ENCODE peak calls at places on chromosomes 13 and 19, in four cellular contexts. A is stomach, E is body of pancreas, T is HCT116. F is an unnamed sample.

GRCh38 chr19:2495130-2495641 is 19.3 kb downstream of the GADD45B start:
- DNase-seq in T (no peak), E (peak; percentile 94), A (peak; percentile 96), F (no peak)

GRCh38 chr19:28242317-28242927 is 970.5 kb downstream of the UQCRFS1 start:
- DNase-seq in T (no peak), A (no peak), E (peak; percentile 22), F (peak; percentile 51)

GRCh38 chr13:107025991-107026390 is 458.1 kb upstream of the ARGLU1 start:
- DNase-seq in E (peak; percentile 74), A (no peak), T (no peak), F (no peak)

GRCh38 chr19:16078759-16079707 is 2.7 kb downstream of the TPM4 start:
- DNase-seq in A (peak; percentile 70), T (peak; percentile 67), E (peak; percentile 58), F (peak; percentile 94)

GRCh38 chr13:98466634-98467236 is 110.2 kb downstream of the STK24 start:
- DNase-seq in T (no peak), E (no peak), A (no peak), F (peak; percentile 62)

GRCh38 chr13:80227645-80228044 is 113.3 kb downstream of the SPRY2 start:
- DNase-seq in A (no peak), E (no peak), T (no peak), F (no peak)

GRCh38 chr19:1026189-1027019 is at the start of gene CNN2:
- DNase-seq in E (peak; percentile 86), T (no peak), A (peak; percentile 88), F (peak; percentile 76)

GRCh38 chr13:62483774-62484173 is 1068.1 kb upstream of the PCDH20 start:
- DNase-seq in A (no peak), T (no peak), E (no peak), F (no peak)

GRCh38 chr19:44587863-44588752 is 25.3 kb upstream of the IGSF23 start:
- DNase-seq in A (no peak), T (peak; percentile 78), E (no peak), F (peak; percentile 71)

GRCh38 chr19:11538232-11539036 is at the start of gene CNN1:
- DNase-seq in T (no peak), E (peak; percentile 42), A (peak; percentile 29), F (peak; percentile 65)

GRCh38 chr19:54893406-54893805 is 12.5 kb upstream of the NCR1 start:
- DNase-seq in T (no peak), E (no peak), A (no peak), F (no peak)

GRCh38 chr13:87089391-87089790 is 581.8 kb upstream of the SLITRK5 start:
- DNase-seq in E (no peak), A (no peak), T (no peak), F (no peak)

GRCh38 chr19:5696196-5697021 is 6.3 kb downstream of the RPL36 start:
- DNase-seq in E (no peak), T (no peak), A (no peak), F (no peak)
- TF ChIP-seq POLR2A in E (no peak), T (no peak), A (no peak), F (no peak)

DNA sequence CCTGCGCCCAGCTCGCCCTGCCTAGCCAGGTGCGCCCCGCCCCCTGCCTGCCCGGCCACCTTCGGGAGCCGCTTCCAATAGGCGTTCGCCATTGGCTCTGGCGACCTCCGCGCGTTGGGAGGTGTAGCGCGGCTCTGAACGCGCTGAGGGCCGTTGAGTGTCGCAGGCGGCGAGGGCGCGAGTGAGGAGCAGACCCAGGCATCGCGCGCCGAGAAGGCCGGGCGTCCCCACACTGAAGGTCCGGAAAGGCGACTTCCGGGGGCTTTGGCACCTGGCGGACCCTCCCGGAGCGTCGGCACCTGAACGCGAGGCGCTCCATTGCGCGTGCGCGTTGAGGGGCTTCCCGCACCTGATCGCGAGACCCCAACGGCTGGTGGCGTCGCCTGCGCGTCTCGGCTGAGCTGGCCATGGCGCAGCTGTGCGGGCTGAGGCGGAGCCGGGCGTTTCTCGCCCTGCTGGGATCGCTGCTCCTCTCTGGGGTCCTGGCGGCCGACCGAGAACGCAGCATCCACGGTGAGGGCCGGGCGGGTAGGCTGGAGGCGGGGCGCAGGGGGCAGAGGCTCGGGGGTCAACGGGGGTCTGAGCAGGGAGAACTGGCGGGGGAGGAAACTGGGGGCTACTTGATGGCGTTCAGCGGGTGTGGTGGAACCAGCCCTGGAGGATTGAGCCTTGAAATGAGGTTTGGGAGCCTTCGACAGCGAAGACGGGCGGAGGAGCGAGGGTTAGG is at the start of gene SPINT2:
- DNase-seq in T (peak; percentile 67), A (no peak), E (no peak), F (peak; percentile 83)
- TF ChIP-seq POLR2A in T (peak; percentile 71), A (peak; percentile 87), E (peak; percentile 98), F (peak; percentile 74)

GRCh38 chr13:76751278-76751677 is 134.9 kb downstream of the KCTD12 start:
- DNase-seq in A (no peak), T (no peak), E (no peak), F (no peak)
- TF ChIP-seq POLR2A in A (no peak), T (no peak), E (no peak), F (no peak)

DNA sequence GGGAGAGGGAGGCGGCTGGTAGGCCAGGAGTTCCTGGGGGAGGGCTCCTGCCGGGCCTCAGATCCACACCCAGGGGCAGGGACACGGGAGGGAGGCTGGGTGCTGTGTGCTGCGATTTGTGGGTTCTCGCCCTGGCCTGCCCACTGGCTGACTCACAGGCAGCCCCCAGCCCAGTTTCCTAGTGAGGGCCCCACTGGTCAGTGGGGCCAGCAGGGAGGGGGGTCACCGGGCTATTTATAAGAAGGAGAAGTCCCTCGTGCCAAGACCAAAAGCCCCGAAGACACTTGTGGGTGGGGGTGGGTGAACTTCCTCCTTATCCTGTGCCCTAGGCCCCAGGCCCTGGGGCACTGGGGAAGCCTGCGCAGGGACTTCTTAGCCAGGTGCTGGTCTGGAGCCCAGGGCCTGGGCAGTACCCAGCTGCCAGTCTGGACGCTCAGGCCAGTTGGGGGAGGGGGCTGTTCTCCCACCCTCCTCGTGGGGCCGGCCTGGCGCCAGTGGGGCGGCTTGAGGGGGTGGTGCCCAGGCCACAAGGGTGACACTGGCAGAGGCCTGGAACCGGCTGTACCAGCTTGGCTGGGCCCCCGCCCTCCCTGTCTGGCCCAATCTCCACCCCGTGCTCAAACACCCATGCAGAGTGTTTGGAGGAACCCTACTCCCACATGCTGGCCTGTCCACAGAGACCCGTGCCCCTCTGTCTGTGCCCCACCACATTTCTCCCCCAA is 5.0 kb upstream of the JUNB start:
- DNase-seq in E (peak; percentile 96), A (peak; percentile 95), T (no peak), F (peak; percentile 49)
- TF ChIP-seq POLR2A in E (peak; percentile 67), A (no peak), T (no peak), F (no peak)

DNA sequence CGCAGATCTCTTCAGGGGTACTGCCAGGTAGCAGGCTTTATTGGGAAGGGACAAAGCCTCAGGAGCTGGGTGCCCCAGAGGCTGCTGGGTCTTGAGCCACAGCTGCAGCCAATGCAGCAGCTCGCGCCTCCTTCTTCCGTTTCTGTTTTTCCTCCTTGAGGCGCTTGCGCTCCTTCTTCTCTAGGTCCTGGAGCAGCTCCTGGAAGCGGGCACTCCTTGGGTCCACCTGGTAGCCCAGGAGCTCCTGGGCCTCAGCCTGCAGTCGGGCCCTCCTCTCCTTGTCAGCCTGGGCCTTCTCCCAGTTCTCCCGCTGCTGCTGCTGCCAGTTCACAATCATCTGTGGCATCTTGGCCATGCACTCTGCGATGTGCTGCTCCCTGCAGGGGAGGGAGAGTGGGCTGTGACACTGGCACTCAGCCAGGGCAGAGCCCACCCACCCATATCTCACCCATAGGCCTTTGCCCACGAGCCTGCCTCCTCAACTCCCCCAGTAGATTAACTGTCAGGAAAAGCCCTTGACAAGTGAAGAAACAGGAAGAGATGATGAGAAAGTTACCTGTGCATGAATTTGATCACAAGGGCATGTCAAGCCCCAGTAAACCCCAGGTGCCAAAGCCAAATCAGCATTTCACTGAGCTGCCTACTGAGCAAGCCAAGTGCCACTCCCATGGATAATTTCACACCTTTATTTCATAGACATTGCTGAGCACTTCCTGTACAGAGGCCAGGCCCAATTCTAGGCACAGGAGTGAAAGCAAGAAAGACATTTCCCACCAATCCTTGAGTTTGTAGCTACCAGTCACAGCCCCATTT is 2.7 kb downstream of the GADD45GIP1 start:
- DNase-seq in E (no peak), T (no peak), A (no peak), F (no peak)
- TF ChIP-seq POLR2A in E (no peak), T (no peak), A (no peak), F (peak; percentile 60)

GRCh38 chr13:92029641-92030040 is 631.2 kb downstream of the GPC5 start:
- DNase-seq in A (no peak), E (no peak), T (no peak), F (no peak)
- TF ChIP-seq POLR2A in A (no peak), E (no peak), T (no peak), F (no peak)

GRCh38 chr19:7515471-7516226 is at the start of gene ZNF358:
- DNase-seq in E (peak; percentile 74), A (peak; percentile 78), T (no peak), F (peak; percentile 50)
- TF ChIP-seq POLR2A in E (peak; percentile 16), A (no peak), T (no peak), F (no peak)

GRCh38 chr13:50403311-50403710 is 388.1 kb downstream of the KCNRG start:
- DNase-seq in E (peak; percentile 39), T (no peak), A (peak; percentile 44), F (no peak)

GRCh38 chr13:50401721-50402510 is 386.7 kb downstream of the KCNRG start:
- DNase-seq in E (no peak), A (no peak), T (no peak), F (no peak)

GRCh38 chr13:50404769-50405168 is 389.5 kb downstream of the KCNRG start:
- DNase-seq in E (no peak), T (no peak), A (no peak), F (no peak)

GRCh38 chr13:50400035-50400726 is 384.9 kb downstream of the KCNRG start:
- DNase-seq in T (no peak), E (peak; percentile 42), A (no peak), F (no peak)

DNA sequence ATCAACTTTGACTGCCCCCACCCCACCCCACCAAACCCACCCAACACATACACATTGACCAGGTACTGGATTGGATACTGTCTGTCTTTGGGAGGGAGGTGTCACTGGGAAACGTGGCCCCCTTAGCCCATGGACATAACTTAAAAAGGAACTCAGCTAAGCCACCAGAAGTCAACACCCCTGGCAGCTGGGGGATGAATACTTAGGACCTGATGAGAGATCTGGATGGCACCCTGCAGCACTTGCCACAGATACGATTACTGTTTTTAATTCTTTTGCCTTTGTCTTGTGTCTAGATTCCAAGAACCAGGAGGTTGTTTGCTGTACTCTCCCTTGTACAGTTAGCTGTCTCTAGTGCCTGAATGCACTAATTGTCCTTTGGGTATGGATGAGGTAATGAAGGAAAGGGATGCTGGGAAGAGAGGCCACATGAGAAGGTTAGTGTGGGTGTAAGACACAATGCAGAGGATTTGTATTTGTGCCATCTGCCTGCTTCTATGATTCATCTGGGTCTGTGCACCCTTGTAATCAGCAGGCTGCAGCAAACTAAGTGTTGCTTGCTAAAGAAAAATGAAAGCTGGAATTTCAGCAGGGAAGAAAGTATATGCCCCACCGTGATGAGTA is 385.8 kb downstream of the KCNRG start:
- DNase-seq in A (no peak), T (no peak), E (no peak), F (no peak)
- TF ChIP-seq POLR2A in A (no peak), T (no peak), E (no peak), F (no peak)